ENCODE peak calls at places on chromosomes 13 and 19, in six cellular contexts. One of them, this sample, is unnamed.

GRCh38 chr19:15035795-15036311 is 13.4 kb upstream of the CASP14 start:
- DNase-seq in GM06990: no peak
- DNase-seq in stomach: no peak
- DNase-seq in breast epithelium: no peak
- DNase-seq in left ventricle myocardium inferior: no peak
- DNase-seq in ovary: no peak
- DNase-seq in this sample: no peak

GRCh38 chr13:20359335-20359734 is 127.2 kb upstream of the GJB6 start:
- DNase-seq in GM06990: no peak
- DNase-seq in stomach: no peak
- DNase-seq in breast epithelium: no peak
- DNase-seq in left ventricle myocardium inferior: no peak
- DNase-seq in ovary: no peak
- DNase-seq in this sample: no peak

GRCh38 chr19:7922841-7923205 is 2.7 kb downstream of the SNAPC2 start:
- DNase-seq in GM06990: no peak
- DNase-seq in stomach: no peak
- DNase-seq in breast epithelium: no peak
- DNase-seq in left ventricle myocardium inferior: no peak
- DNase-seq in ovary: no peak
- DNase-seq in this sample: no peak

GRCh38 chr13:80359459-80360297 is 18.8 kb upstream of the SPRY2 start:
- DNase-seq in GM06990: no peak
- DNase-seq in stomach: no peak
- DNase-seq in breast epithelium: no peak
- DNase-seq in left ventricle myocardium inferior: no peak
- DNase-seq in ovary: no peak
- DNase-seq in this sample: no peak

GRCh38 chr13:106299616-106300015 is 235.8 kb downstream of the EFNB2 start:
- DNase-seq in GM06990: no peak
- DNase-seq in stomach: no peak
- DNase-seq in breast epithelium: no peak
- DNase-seq in left ventricle myocardium inferior: no peak
- DNase-seq in ovary: no peak
- DNase-seq in this sample: no peak

GRCh38 chr19:4014541-4015491 is 7.3 kb downstream of the PIAS4 start:
- DNase-seq in GM06990: no peak
- DNase-seq in stomach: peak; percentile 55
- DNase-seq in breast epithelium: peak; percentile 67
- DNase-seq in left ventricle myocardium inferior: peak; percentile 64
- DNase-seq in ovary: no peak
- DNase-seq in this sample: no peak

GRCh38 chr19:33381101-33381500 is 7.6 kb downstream of the CEBPG start:
- DNase-seq in GM06990: no peak
- DNase-seq in stomach: no peak
- DNase-seq in breast epithelium: no peak
- DNase-seq in left ventricle myocardium inferior: no peak
- DNase-seq in ovary: no peak
- DNase-seq in this sample: no peak

GRCh38 chr13:45362939-45363338 is 22.0 kb upstream of the TPT1 start:
- DNase-seq in GM06990: no peak
- DNase-seq in stomach: no peak
- DNase-seq in breast epithelium: peak; percentile 19
- DNase-seq in left ventricle myocardium inferior: no peak
- DNase-seq in ovary: no peak
- DNase-seq in this sample: no peak

GRCh38 chr13:32846556-32846955 is 169.7 kb upstream of the KL start:
- DNase-seq in GM06990: no peak
- DNase-seq in stomach: no peak
- DNase-seq in breast epithelium: no peak
- DNase-seq in left ventricle myocardium inferior: no peak
- DNase-seq in ovary: no peak
- DNase-seq in this sample: no peak

GRCh38 chr13:74930402-74931165 is 551.4 kb downstream of the TBC1D4 start:
- DNase-seq in GM06990: peak; percentile 44
- DNase-seq in stomach: no peak
- DNase-seq in breast epithelium: no peak
- DNase-seq in left ventricle myocardium inferior: no peak
- DNase-seq in ovary: no peak
- DNase-seq in this sample: no peak

GRCh38 chr19:55145241-55145640 is 3.8 kb downstream of the TNNT1 start:
- DNase-seq in GM06990: no peak
- DNase-seq in stomach: no peak
- DNase-seq in breast epithelium: no peak
- DNase-seq in left ventricle myocardium inferior: no peak
- DNase-seq in ovary: no peak
- DNase-seq in this sample: no peak

GRCh38 chr19:14632286-14632685 is 42.4 kb downstream of the ADGRE3 start:
- DNase-seq in GM06990: no peak
- DNase-seq in stomach: no peak
- DNase-seq in breast epithelium: no peak
- DNase-seq in left ventricle myocardium inferior: no peak
- DNase-seq in ovary: no peak
- DNase-seq in this sample: peak; percentile 21

GRCh38 chr13:86660090-86660489 is 860.9 kb upstream of the SLITRK6 start:
- DNase-seq in GM06990: no peak
- DNase-seq in stomach: no peak
- DNase-seq in breast epithelium: no peak
- DNase-seq in left ventricle myocardium inferior: no peak
- DNase-seq in ovary: no peak
- DNase-seq in this sample: no peak

GRCh38 chr19:37997911-37998344 is 90.9 kb downstream of the SIPA1L3 start:
- DNase-seq in GM06990: no peak
- DNase-seq in stomach: no peak
- DNase-seq in breast epithelium: no peak
- DNase-seq in left ventricle myocardium inferior: no peak
- DNase-seq in ovary: no peak
- DNase-seq in this sample: no peak

GRCh38 chr19:18340990-18341868 is 831 bp downstream of the PGPEP1 start:
- DNase-seq in GM06990: peak; percentile 79
- DNase-seq in stomach: peak; percentile 56
- DNase-seq in breast epithelium: peak; percentile 57
- DNase-seq in left ventricle myocardium inferior: peak; percentile 48
- DNase-seq in ovary: peak; percentile 65
- DNase-seq in this sample: no peak
- TF ChIP-seq CTCF in GM06990: no peak
- TF ChIP-seq CTCF in stomach: no peak
- TF ChIP-seq CTCF in breast epithelium: no peak
- TF ChIP-seq CTCF in left ventricle myocardium inferior: peak; percentile 7
- TF ChIP-seq CTCF in ovary: no peak
- TF ChIP-seq CTCF in this sample: peak; percentile 14

GRCh38 chr19:35719402-35720162 is 1.8 kb downstream of the KMT2B start:
- DNase-seq in GM06990: no peak
- DNase-seq in stomach: no peak
- DNase-seq in breast epithelium: no peak
- DNase-seq in left ventricle myocardium inferior: no peak
- DNase-seq in ovary: no peak
- DNase-seq in this sample: no peak
- H3K4me3 ChIP-seq in GM06990: peak overlapping the region; percentile 91
- H3K4me3 ChIP-seq in stomach: no peak overlapping the region
- H3K4me3 ChIP-seq in breast epithelium: peak overlapping the region; percentile 93
- H3K4me3 ChIP-seq in left ventricle myocardium inferior: peak overlapping the region; percentile 96
- H3K4me3 ChIP-seq in ovary: no peak overlapping the region
- H3K4me3 ChIP-seq in this sample: peak overlapping the region; percentile 83

GRCh38 chr19:36049080-36049698 is 4.9 kb downstream of the THAP8 start:
- DNase-seq in GM06990: no peak
- DNase-seq in stomach: no peak
- DNase-seq in breast epithelium: no peak
- DNase-seq in left ventricle myocardium inferior: no peak
- DNase-seq in ovary: no peak
- DNase-seq in this sample: no peak
- TF ChIP-seq CTCF in GM06990: no peak
- TF ChIP-seq CTCF in stomach: no peak
- TF ChIP-seq CTCF in breast epithelium: no peak
- TF ChIP-seq CTCF in left ventricle myocardium inferior: no peak
- TF ChIP-seq CTCF in ovary: no peak
- TF ChIP-seq CTCF in this sample: no peak

GRCh38 chr19:30229524-30230174 is 142.5 kb upstream of the ZNF536 start:
- DNase-seq in GM06990: no peak
- DNase-seq in stomach: no peak
- DNase-seq in breast epithelium: no peak
- DNase-seq in left ventricle myocardium inferior: no peak
- DNase-seq in ovary: no peak
- DNase-seq in this sample: no peak

GRCh38 chr19:30227071-30227621 is 145.0 kb upstream of the ZNF536 start:
- DNase-seq in GM06990: no peak
- DNase-seq in stomach: no peak
- DNase-seq in breast epithelium: no peak
- DNase-seq in left ventricle myocardium inferior: no peak
- DNase-seq in ovary: no peak
- DNase-seq in this sample: no peak

GRCh38 chr19:30227661-30228112 is 144.5 kb upstream of the ZNF536 start:
- DNase-seq in GM06990: peak; percentile 65
- DNase-seq in stomach: peak; percentile 33
- DNase-seq in breast epithelium: peak; percentile 66
- DNase-seq in left ventricle myocardium inferior: peak; percentile 64
- DNase-seq in ovary: peak; percentile 59
- DNase-seq in this sample: no peak

GRCh38 chr19:30228113-30228725 is 144.0 kb upstream of the ZNF536 start:
- DNase-seq in GM06990: no peak
- DNase-seq in stomach: no peak
- DNase-seq in breast epithelium: no peak
- DNase-seq in left ventricle myocardium inferior: no peak
- DNase-seq in ovary: no peak
- DNase-seq in this sample: no peak

DNA sequence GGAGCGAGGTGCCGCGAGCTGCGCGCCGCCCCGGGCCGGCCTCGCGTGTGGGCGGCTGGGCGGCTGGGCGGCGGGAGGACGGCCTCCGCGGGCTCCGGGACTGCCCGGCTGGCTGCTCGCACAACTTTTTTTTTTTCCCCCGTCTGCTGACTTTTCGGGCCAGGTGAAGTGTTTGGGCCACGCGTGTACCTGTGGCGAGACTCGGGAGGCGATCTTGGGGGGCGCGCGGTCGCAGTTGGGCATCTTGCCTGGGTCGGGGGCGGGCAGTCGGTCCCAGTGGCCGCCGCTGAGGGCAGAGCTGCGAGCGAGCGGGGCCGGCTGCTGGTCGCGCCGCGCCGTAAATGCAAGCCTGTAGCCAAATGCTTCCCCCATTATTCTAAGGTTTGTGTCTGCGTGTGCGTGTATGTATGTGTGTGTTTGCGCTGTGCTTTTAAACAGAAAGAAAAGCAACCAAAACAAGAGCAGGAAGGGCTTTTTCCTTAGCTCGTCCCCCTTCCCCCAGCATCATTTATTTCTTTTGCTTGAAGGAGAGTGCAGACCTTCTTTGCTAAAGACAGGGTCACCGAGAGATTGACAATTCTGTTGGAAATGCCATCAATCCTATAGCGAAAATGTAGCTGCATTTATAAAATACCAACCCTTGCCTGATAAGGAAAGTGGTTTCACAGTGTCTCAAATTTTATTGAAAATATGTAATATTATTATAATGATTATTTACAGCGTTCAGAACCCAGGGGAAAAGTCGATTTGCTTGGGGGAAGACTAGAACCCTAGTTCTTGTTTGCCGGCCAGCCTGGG is 143.3 kb upstream of the ZNF536 start:
- DNase-seq in GM06990: no peak
- DNase-seq in stomach: no peak
- DNase-seq in breast epithelium: no peak
- DNase-seq in left ventricle myocardium inferior: no peak
- DNase-seq in ovary: no peak
- DNase-seq in this sample: no peak
- H3K4me3 ChIP-seq in GM06990: no peak overlapping the region
- H3K4me3 ChIP-seq in stomach: peak overlapping the region; percentile 59
- H3K4me3 ChIP-seq in breast epithelium: peak overlapping the region; percentile 72
- H3K4me3 ChIP-seq in left ventricle myocardium inferior: peak overlapping the region; percentile 71
- H3K4me3 ChIP-seq in ovary: peak overlapping the region; percentile 21
- H3K4me3 ChIP-seq in this sample: no peak overlapping the region

GRCh38 chr19:56692496-56692895 is 20.9 kb upstream of the ZNF835 start:
- DNase-seq in GM06990: no peak
- DNase-seq in stomach: no peak
- DNase-seq in breast epithelium: no peak
- DNase-seq in left ventricle myocardium inferior: no peak
- DNase-seq in ovary: peak; percentile 51
- DNase-seq in this sample: no peak

GRCh38 chr19:56687036-56687435 is 15.5 kb upstream of the ZNF835 start:
- DNase-seq in GM06990: no peak
- DNase-seq in stomach: no peak
- DNase-seq in breast epithelium: no peak
- DNase-seq in left ventricle myocardium inferior: no peak
- DNase-seq in ovary: no peak
- DNase-seq in this sample: no peak

GRCh38 chr19:56690668-56691067 is 19.1 kb upstream of the ZNF835 start:
- DNase-seq in GM06990: no peak
- DNase-seq in stomach: no peak
- DNase-seq in breast epithelium: no peak
- DNase-seq in left ventricle myocardium inferior: no peak
- DNase-seq in ovary: no peak
- DNase-seq in this sample: no peak

GRCh38 chr19:56689198-56689597 is 17.6 kb upstream of the ZNF835 start:
- DNase-seq in GM06990: no peak
- DNase-seq in stomach: no peak
- DNase-seq in breast epithelium: no peak
- DNase-seq in left ventricle myocardium inferior: no peak
- DNase-seq in ovary: no peak
- DNase-seq in this sample: no peak
- TF ChIP-seq CTCF in GM06990: no peak
- TF ChIP-seq CTCF in stomach: no peak
- TF ChIP-seq CTCF in breast epithelium: no peak
- TF ChIP-seq CTCF in left ventricle myocardium inferior: no peak
- TF ChIP-seq CTCF in ovary: peak; percentile 15
- TF ChIP-seq CTCF in this sample: no peak

GRCh38 chr19:31353826-31354225 is 4.6 kb upstream of the TSHZ3 start:
- DNase-seq in GM06990: no peak
- DNase-seq in stomach: no peak
- DNase-seq in breast epithelium: no peak
- DNase-seq in left ventricle myocardium inferior: no peak
- DNase-seq in ovary: no peak
- DNase-seq in this sample: no peak
- H3K4me3 ChIP-seq in GM06990: no peak overlapping the region
- H3K4me3 ChIP-seq in stomach: no peak overlapping the region
- H3K4me3 ChIP-seq in breast epithelium: no peak overlapping the region
- H3K4me3 ChIP-seq in left ventricle myocardium inferior: no peak overlapping the region
- H3K4me3 ChIP-seq in ovary: no peak overlapping the region
- H3K4me3 ChIP-seq in this sample: no peak overlapping the region

This sample was measured in GM12864.